ENCODE peak calls at places on chromosome 18, in ten cellular contexts. R is PC-3; B is transverse colon; W is neural crest cell; A is fibroblast of mammary gland; F is psoas muscle; E is ovary; H is CD4-positive, alpha-beta T cell; S is uterus; J is nephron progenitor cell. K is an unnamed sample.

GRCh38 chr18:23805898-23806297 is 116.6 kb downstream of the LAMA3 start:
- DNase-seq in A (peak), S (no peak), H (no peak), J (no peak), B (no peak), W (no peak), F (no peak), R (peak), E (no peak), K (no peak)

GRCh38 chr18:67199993-67200617 is 316.4 kb downstream of the DSEL start:
- DNase-seq in S (no peak), W (no peak), E (no peak), R (peak), J (no peak), A (peak), B (no peak), F (no peak), H (no peak), K (peak)

GRCh38 chr18:42310956-42311355 is 355.9 kb downstream of the PIK3C3 start:
- DNase-seq in A (peak), S (no peak), H (no peak), R (no peak), F (peak), E (no peak), W (no peak), B (no peak), J (no peak), K (peak)

GRCh38 chr18:64405161-64405560 is 256.3 kb upstream of the LINC00305 start:
- DNase-seq in B (no peak), A (no peak), H (no peak), S (no peak), F (no peak), J (no peak), R (no peak), E (no peak), W (no peak), K (no peak)

GRCh38 chr18:51622676-51623075 is 425.2 kb upstream of the MEX3C start:
- DNase-seq in E (no peak), W (no peak), F (no peak), B (no peak), A (no peak), H (no peak), S (no peak), R (no peak), J (peak), K (no peak)

GRCh38 chr18:34511879-34512278 is 198.2 kb upstream of the DTNA start:
- DNase-seq in J (no peak), W (no peak), B (no peak), H (no peak), S (no peak), F (no peak), R (peak), E (no peak), A (no peak), K (no peak)

GRCh38 chr18:70172225-70172624 is 33.3 kb downstream of the RTTN start:
- DNase-seq in E (no peak), A (peak), R (peak), J (no peak), H (no peak), W (no peak), B (no peak), F (no peak), S (no peak), K (peak)

GRCh38 chr18:24600076-24600654 is 139.7 kb downstream of the HRH4 start:
- DNase-seq in B (no peak), J (peak), H (no peak), S (no peak), E (no peak), R (peak), A (peak), W (peak), F (no peak), K (peak)

GRCh38 chr18:78069784-78070664 is 820.4 kb downstream of the GALR1 start:
- DNase-seq in H (no peak), B (peak), W (no peak), A (no peak), F (no peak), S (no peak), R (no peak), E (no peak), J (no peak), K (no peak)

GRCh38 chr18:49878567-49878966 is 65.2 kb upstream of the ACAA2 start:
- DNase-seq in S (no peak), A (peak), R (no peak), W (no peak), J (no peak), E (no peak), B (no peak), F (no peak), H (no peak), K (peak)

GRCh38 chr18:28147674-28148171 is 29.2 kb downstream of the CDH2 start:
- DNase-seq in W (no peak), A (peak), H (no peak), E (no peak), J (no peak), B (no peak), S (no peak), R (no peak), F (no peak), K (no peak)

GRCh38 chr18:12946549-12947354 is 1.1 kb upstream of the SEH1L start:
- DNase-seq in B (peak), E (peak), A (peak), W (no peak), R (peak), F (no peak), J (peak), H (no peak), S (peak), K (peak)

GRCh38 chr18:13445241-13445897 is 226.8 kb downstream of the LDLRAD4 start:
- DNase-seq in E (no peak), H (no peak), J (no peak), F (peak), R (no peak), W (no peak), S (no peak), B (no peak), A (no peak), K (no peak)

GRCh38 chr18:75408554-75409506 is 18.7 kb downstream of the SMIM21 start:
- DNase-seq in W (no peak), A (peak), E (no peak), J (no peak), H (no peak), B (no peak), F (no peak), R (peak), S (no peak), K (peak)

GRCh38 chr18:11865071-11865470 is 13.9 kb downstream of the CHMP1B start:
- DNase-seq in S (no peak), F (no peak), H (no peak), B (no peak), W (no peak), R (no peak), A (no peak), J (no peak), E (no peak), K (no peak)

GRCh38 chr18:69599377-69599776 is 198.7 kb downstream of the DOK6 start:
- DNase-seq in E (no peak), R (no peak), J (no peak), W (no peak), F (no peak), H (no peak), B (no peak), A (no peak), S (no peak), K (no peak)

GRCh38 chr18:11148655-11149440 is 521 bp downstream of the PIEZO2 start:
- DNase-seq in W (peak), F (peak), E (no peak), B (no peak), H (no peak), A (no peak), J (peak), R (no peak), S (no peak), K (no peak)

GRCh38 chr18:49359732-49360444 is 100.6 kb downstream of the DYM start:
- DNase-seq in B (no peak), H (no peak), W (no peak), J (no peak), A (peak), R (no peak), S (no peak), F (no peak), E (no peak), K (no peak)

GRCh38 chr18:41538751-41539150 is 416.3 kb upstream of the PIK3C3 start:
- DNase-seq in R (no peak), E (no peak), S (no peak), J (no peak), A (no peak), B (no peak), F (no peak), W (no peak), H (no peak), K (no peak)

GRCh38 chr18:79246309-79247108 is 149.2 kb upstream of the NFATC1 start:
- DNase-seq in E (peak), B (peak), F (peak), H (peak), J (peak), W (peak), A (peak), R (peak), S (peak), K (peak)

GRCh38 chr18:50775207-50775606 is 44.6 kb downstream of the MRO start:
- DNase-seq in A (no peak), F (no peak), S (no peak), H (no peak), W (no peak), R (no peak), E (no peak), J (no peak), B (no peak), K (no peak)

GRCh38 chr18:62710417-62710816 is 4.9 kb upstream of the PHLPP1 start:
- DNase-seq in J (no peak), A (peak), F (no peak), E (no peak), W (no peak), B (no peak), S (no peak), R (peak), H (no peak), K (no peak)

GRCh38 chr18:67302043-67302442 is 214.5 kb downstream of the DSEL start:
- DNase-seq in J (no peak), S (no peak), W (no peak), E (no peak), R (peak), F (no peak), B (no peak), H (no peak), A (peak), K (peak)

GRCh38 chr18:59432796-59433195 is 73.7 kb upstream of the LMAN1 start:
- DNase-seq in F (no peak), H (no peak), E (no peak), S (no peak), J (no peak), W (no peak), A (no peak), R (no peak), B (no peak), K (no peak)

DNA sequence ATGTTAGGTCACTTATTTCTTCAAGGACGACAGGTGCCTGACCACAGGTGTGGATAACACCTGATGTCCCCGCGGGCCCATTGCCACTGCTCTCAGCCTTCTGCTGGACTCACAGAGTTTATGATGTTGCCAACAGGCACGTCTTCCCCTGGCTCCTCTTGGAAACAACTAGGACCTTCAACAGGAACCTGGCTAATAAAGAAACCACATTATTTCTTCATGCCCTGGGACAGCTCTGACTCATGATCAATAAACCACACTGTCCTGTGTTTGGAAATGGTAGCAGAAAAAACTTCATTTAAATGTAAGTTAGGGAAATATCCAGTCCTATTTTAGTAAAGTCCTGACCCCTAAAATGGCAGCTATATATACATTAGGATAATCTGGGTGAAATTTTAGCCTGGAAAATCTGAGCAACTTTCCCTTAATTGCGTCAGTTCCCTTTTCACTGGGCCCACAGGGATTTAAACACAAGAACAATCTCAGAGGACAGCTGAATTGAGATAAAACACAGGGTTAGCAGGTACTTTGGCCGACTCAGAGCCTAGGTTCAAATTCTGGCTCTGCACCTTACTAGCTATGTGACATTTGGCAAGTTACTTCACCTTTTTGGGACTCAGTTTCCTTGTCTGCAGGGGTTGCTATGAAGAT is 159.0 kb downstream of the VAPA start:
- DNase-seq in B (no peak), E (no peak), S (no peak), J (no peak), R (peak), F (no peak), H (no peak), W (no peak), A (peak), K (no peak)
- TF ChIP-seq CTCF in B (no peak), E (no peak), S (no peak), J (no peak), R (no peak), F (no peak), H (no peak), W (no peak), A (no peak), K (no peak)

DNA sequence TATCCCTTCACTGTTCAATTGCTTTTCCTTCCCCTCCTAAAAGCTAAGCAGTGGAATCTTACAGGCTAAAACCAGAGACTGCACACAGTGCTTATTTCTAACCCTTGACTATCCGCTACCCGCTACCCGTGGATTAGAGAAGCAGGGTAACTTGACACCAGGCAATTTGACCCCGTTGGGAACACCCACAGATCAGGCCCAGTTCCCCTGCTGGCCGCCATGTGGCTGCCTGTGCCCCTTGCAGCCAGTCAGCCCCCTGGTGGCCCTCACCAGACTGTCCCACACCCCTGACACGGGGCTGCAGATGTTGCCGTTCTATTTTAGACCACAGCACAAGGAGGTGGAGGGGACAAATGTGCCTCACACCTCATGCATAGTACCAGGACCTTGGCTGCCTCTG is 74.8 kb downstream of the TXNL1 start:
- DNase-seq in J (peak), S (no peak), R (peak), E (no peak), A (no peak), F (no peak), H (no peak), W (peak), B (no peak), K (no peak)
- TF ChIP-seq CTCF in J (peak), S (no peak), R (peak), E (no peak), A (peak), F (no peak), H (no peak), W (peak), B (no peak), K (no peak)

DNA sequence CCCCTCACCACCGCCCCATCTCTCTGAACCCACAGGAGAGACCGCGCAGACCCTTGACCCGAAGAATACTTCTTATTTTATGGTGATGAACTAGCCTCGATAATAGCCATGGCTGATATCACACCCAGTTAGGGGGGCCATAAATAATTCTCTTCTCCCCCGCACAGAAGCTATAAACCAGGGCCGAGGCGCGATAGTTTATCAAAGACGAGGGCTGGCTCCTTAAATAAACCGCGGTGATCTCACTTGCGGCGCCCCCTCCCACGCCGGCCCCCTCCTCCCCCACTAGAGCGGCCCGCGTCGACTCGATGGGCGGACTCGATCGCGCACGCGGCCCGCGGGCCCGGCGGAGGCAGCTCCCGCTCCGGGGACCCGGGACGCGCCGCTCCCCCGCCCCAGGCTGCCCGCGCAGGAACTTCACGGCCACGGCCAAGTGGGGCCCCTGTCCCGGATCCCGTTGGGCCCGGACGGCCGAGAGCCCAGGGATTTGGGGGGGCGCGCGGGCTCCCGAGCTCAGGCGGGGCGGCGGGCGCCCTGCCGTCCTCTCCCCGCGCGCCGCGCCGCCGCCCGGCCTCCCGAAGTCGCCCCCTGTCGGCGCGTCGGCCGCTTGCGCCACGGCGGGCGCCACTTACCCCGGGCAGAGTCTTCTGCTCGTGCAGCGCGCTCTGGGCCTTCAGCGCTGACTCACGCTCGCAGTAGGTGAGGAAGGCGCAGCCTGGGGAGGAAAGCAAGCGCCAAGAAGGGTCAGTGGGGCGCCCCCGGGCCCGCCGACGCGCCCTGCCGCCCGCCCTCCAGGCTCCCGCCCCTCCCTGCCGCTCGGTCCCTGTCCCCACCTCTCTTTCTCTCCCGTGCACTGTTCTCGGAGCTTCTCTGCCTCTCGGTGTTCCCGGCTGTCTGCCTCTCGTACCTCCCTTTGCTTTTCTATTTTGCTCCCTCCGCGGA is 80.4 kb downstream of the CELF4 start:
- DNase-seq in R (no peak), W (peak), B (peak), A (peak), J (peak), E (peak), S (no peak), H (no peak), F (no peak), K (no peak)
- TF ChIP-seq CTCF in R (no peak), W (peak), B (no peak), A (no peak), J (peak), E (no peak), S (no peak), H (no peak), F (peak), K (no peak)

GRCh38 chr18:31420032-31420431 is 27.5 kb upstream of the DSG3 start:
- DNase-seq in R (no peak), S (no peak), A (no peak), F (no peak), E (no peak), W (no peak), J (no peak), H (no peak), B (no peak), K (no peak)
- TF ChIP-seq CTCF in R (no peak), S (no peak), A (no peak), F (no peak), E (no peak), W (no peak), J (no peak), H (no peak), B (no peak), K (no peak)